ENCODE peak calls at places on chromosomes 11 and 22, in six cellular contexts. One of them, this sample, is unnamed.

GRCh38 chr11:104254347-104254746 is 90.4 kb upstream of the PDGFD start:
- DNase-seq in WTC11: peak; percentile 85
- DNase-seq in IMR-90: no peak
- DNase-seq in stimulated activated naive B cell treated with anti-CD40 and anti-IgM and Interleukin-4, amounts not matched to agents 10 μg/mL and 1 μg/mL and 100 μg/mL, for 72 hours: peak; percentile 1
- DNase-seq in HAP-1: peak; percentile 76
- DNase-seq in EL: peak; percentile 40
- DNase-seq in this sample: peak; percentile 68

GRCh38 chr11:65316979-65317786 is 2.5 kb downstream of the CDC42EP2 start:
- DNase-seq in WTC11: peak; percentile 52
- DNase-seq in IMR-90: peak; percentile 84
- DNase-seq in stimulated activated naive B cell treated with anti-CD40 and anti-IgM and Interleukin-4, amounts not matched to agents 10 μg/mL and 1 μg/mL and 100 μg/mL, for 72 hours: no peak
- DNase-seq in HAP-1: peak; percentile 66
- DNase-seq in EL: peak; percentile 79
- DNase-seq in this sample: peak; percentile 33

GRCh38 chr11:60396790-60397189 is 531 bp downstream of the MS4A14 start:
- DNase-seq in WTC11: no peak
- DNase-seq in IMR-90: no peak
- DNase-seq in stimulated activated naive B cell treated with anti-CD40 and anti-IgM and Interleukin-4, amounts not matched to agents 10 μg/mL and 1 μg/mL and 100 μg/mL, for 72 hours: peak; percentile 16
- DNase-seq in HAP-1: no peak
- DNase-seq in EL: no peak
- DNase-seq in this sample: no peak

GRCh38 chr11:117610045-117610444 is 187.0 kb downstream of the DSCAML1 start:
- DNase-seq in WTC11: no peak
- DNase-seq in IMR-90: peak; percentile 51
- DNase-seq in stimulated activated naive B cell treated with anti-CD40 and anti-IgM and Interleukin-4, amounts not matched to agents 10 μg/mL and 1 μg/mL and 100 μg/mL, for 72 hours: peak; percentile 20
- DNase-seq in HAP-1: no peak
- DNase-seq in EL: peak; percentile 59
- DNase-seq in this sample: no peak

GRCh38 chr11:2259466-2259830 is 10.9 kb downstream of the ASCL2 start:
- DNase-seq in WTC11: no peak
- DNase-seq in IMR-90: no peak
- DNase-seq in stimulated activated naive B cell treated with anti-CD40 and anti-IgM and Interleukin-4, amounts not matched to agents 10 μg/mL and 1 μg/mL and 100 μg/mL, for 72 hours: no peak
- DNase-seq in HAP-1: no peak
- DNase-seq in EL: no peak
- DNase-seq in this sample: no peak

GRCh38 chr22:37199839-37200161 is 11.8 kb upstream of the C1QTNF6 start:
- DNase-seq in WTC11: no peak
- DNase-seq in IMR-90: no peak
- DNase-seq in stimulated activated naive B cell treated with anti-CD40 and anti-IgM and Interleukin-4, amounts not matched to agents 10 μg/mL and 1 μg/mL and 100 μg/mL, for 72 hours: no peak
- DNase-seq in HAP-1: no peak
- DNase-seq in EL: no peak
- DNase-seq in this sample: no peak

GRCh38 chr11:3121931-3122774 is 43.0 kb downstream of the OSBPL5 start:
- DNase-seq in WTC11: peak; percentile 11
- DNase-seq in IMR-90: no peak
- DNase-seq in stimulated activated naive B cell treated with anti-CD40 and anti-IgM and Interleukin-4, amounts not matched to agents 10 μg/mL and 1 μg/mL and 100 μg/mL, for 72 hours: no peak
- DNase-seq in HAP-1: no peak
- DNase-seq in EL: no peak
- DNase-seq in this sample: no peak

GRCh38 chr11:83363280-83363679 is 77.1 kb upstream of the CCDC90B start:
- DNase-seq in WTC11: no peak
- DNase-seq in IMR-90: no peak
- DNase-seq in stimulated activated naive B cell treated with anti-CD40 and anti-IgM and Interleukin-4, amounts not matched to agents 10 μg/mL and 1 μg/mL and 100 μg/mL, for 72 hours: no peak
- DNase-seq in HAP-1: no peak
- DNase-seq in EL: no peak
- DNase-seq in this sample: no peak

GRCh38 chr11:122137081-122137793 is 21.2 kb upstream of the BLID start:
- DNase-seq in WTC11: no peak
- DNase-seq in IMR-90: peak; percentile 96
- DNase-seq in stimulated activated naive B cell treated with anti-CD40 and anti-IgM and Interleukin-4, amounts not matched to agents 10 μg/mL and 1 μg/mL and 100 μg/mL, for 72 hours: no peak
- DNase-seq in HAP-1: no peak
- DNase-seq in EL: peak; percentile 94
- DNase-seq in this sample: no peak